ENCODE peak calls at places on chromosome 12, in eight cellular contexts. U is AG10803, P is neural progenitor cell, H is left ventricle myocardium inferior, D is adipocyte, O is transverse colon, K is GM12865, I is sigmoid colon. Z is an unnamed sample.

GRCh38 chr12:84856156-84856900 is 56.3 kb downstream of the SLC6A15 start:
- DNase-seq in K (no peak), O (no peak), U (no peak), P (no peak), H (no peak), I (no peak), D (no peak), Z (no peak)

GRCh38 chr12:48078901-48079300 is 27.0 kb downstream of the SENP1 start:
- DNase-seq in D (peak; percentile 65), I (no peak), K (no peak), U (peak; percentile 70), H (no peak), P (no peak), O (no peak), Z (peak; percentile 47)

GRCh38 chr12:57093412-57094193 is 4.7 kb downstream of the NAB2 start:
- DNase-seq in O (peak; percentile 67), P (peak; percentile 70), D (peak; percentile 86), I (peak; percentile 94), K (peak; percentile 77), H (peak; percentile 75), U (peak; percentile 81), Z (peak; percentile 85)

GRCh38 chr12:76219806-76220205 is 128.4 kb downstream of the BBS10 start:
- DNase-seq in U (no peak), K (no peak), I (no peak), D (no peak), O (no peak), H (no peak), P (no peak), Z (no peak)

GRCh38 chr12:11773889-11774677 is 124.6 kb downstream of the ETV6 start:
- DNase-seq in O (no peak), U (no peak), K (no peak), I (no peak), H (no peak), D (no peak), P (no peak), Z (no peak)

GRCh38 chr12:10672231-10672868 is 1.5 kb downstream of the STYK1 start:
- DNase-seq in D (no peak), K (no peak), P (no peak), U (no peak), O (peak; percentile 71), H (no peak), I (no peak), Z (no peak)

GRCh38 chr12:15322164-15323054 is at the start of gene PTPRO:
- DNase-seq in P (peak; percentile 83), O (no peak), H (no peak), K (no peak), D (peak; percentile 6), I (no peak), U (no peak), Z (no peak)

GRCh38 chr12:122102331-122102730 is 23.8 kb downstream of the MLXIP start:
- DNase-seq in D (no peak), I (peak; percentile 72), K (no peak), H (no peak), U (no peak), P (no peak), O (no peak), Z (peak; percentile 52)

GRCh38 chr12:12123209-12123608 is 52.5 kb downstream of the BCL2L14 start:
- DNase-seq in H (no peak), K (no peak), P (no peak), O (no peak), U (no peak), I (no peak), D (no peak), Z (peak; percentile 8)

GRCh38 chr12:42758806-42759205 is 169.3 kb upstream of the PRICKLE1 start:
- DNase-seq in O (no peak), U (no peak), H (no peak), I (no peak), K (no peak), P (no peak), D (no peak), Z (no peak)

GRCh38 chr12:10268037-10268436 is 39.6 kb upstream of the KLRD1 start:
- DNase-seq in I (no peak), K (no peak), O (no peak), H (no peak), D (no peak), P (no peak), U (no peak), Z (no peak)

GRCh38 chr12:116609715-116610114 is 50.5 kb downstream of the MAP1LC3B2 start:
- DNase-seq in I (no peak), O (no peak), P (peak; percentile 76), U (no peak), H (no peak), K (peak; percentile 36), D (peak; percentile 13), Z (no peak)

GRCh38 chr12:50222275-50222783 is 55.2 kb upstream of the CERS5 start:
- DNase-seq in U (peak; percentile 94), P (peak; percentile 59), I (peak; percentile 90), K (peak; percentile 59), D (peak; percentile 96), O (peak; percentile 52), H (peak; percentile 34), Z (peak; percentile 95)

GRCh38 chr12:6267007-6267721 is 43.3 kb upstream of the PLEKHG6 start:
- DNase-seq in O (no peak), H (no peak), K (peak; percentile 64), U (peak; percentile 30), P (no peak), D (peak; percentile 92), I (peak; percentile 45), Z (no peak)

GRCh38 chr12:118035194-118036041 is 18.9 kb downstream of the RFC5 start:
- DNase-seq in P (peak; percentile 5), U (peak; percentile 38), H (no peak), I (no peak), O (peak; percentile 16), D (peak; percentile 20), K (peak; percentile 84), Z (peak; percentile 45)

GRCh38 chr12:20089077-20089476 is 279.3 kb upstream of the PDE3A start:
- DNase-seq in I (no peak), O (no peak), D (no peak), H (no peak), P (no peak), U (no peak), K (peak; percentile 28), Z (no peak)

GRCh38 chr12:47270782-47271664 is 191.3 kb upstream of the AMIGO2 start:
- DNase-seq in P (no peak), O (no peak), D (peak; percentile 62), U (peak; percentile 91), I (no peak), H (no peak), K (no peak), Z (peak; percentile 60)

GRCh38 chr12:83945871-83946270 is 966.7 kb downstream of the SLC6A15 start:
- DNase-seq in K (no peak), H (no peak), I (no peak), D (peak; percentile 39), O (no peak), U (peak; percentile 53), P (no peak), Z (peak; percentile 36)

GRCh38 chr12:49023812-49024211 is 5.2 kb upstream of the PRKAG1 start:
- DNase-seq in H (no peak), K (no peak), U (no peak), I (no peak), P (no peak), O (no peak), D (no peak), Z (no peak)

GRCh38 chr12:68622250-68622649 is 11.6 kb downstream of the RAP1B start:
- DNase-seq in O (no peak), P (no peak), H (no peak), U (no peak), D (no peak), I (no peak), K (no peak), Z (no peak)

GRCh38 chr12:94099191-94099983 is 49.0 kb upstream of the PLXNC1 start:
- DNase-seq in U (peak; percentile 25), K (no peak), O (no peak), P (no peak), H (no peak), D (peak; percentile 47), I (no peak), Z (no peak)

GRCh38 chr12:95733156-95733825 is 57.3 kb downstream of the NTN4 start:
- DNase-seq in U (peak; percentile 93), O (no peak), I (no peak), H (no peak), D (no peak), P (no peak), K (no peak), Z (peak; percentile 86)

GRCh38 chr12:132147423-132148367 is 3.4 kb downstream of the NOC4L start:
- DNase-seq in H (peak; percentile 15), O (no peak), I (peak; percentile 60), K (no peak), U (no peak), D (no peak), P (no peak), Z (no peak)

GRCh38 chr12:2322554-2323120 is 269.9 kb downstream of the CACNA1C start:
- DNase-seq in D (no peak), O (no peak), U (no peak), K (no peak), P (no peak), I (no peak), H (no peak), Z (no peak)
- H3K4me3 ChIP-seq in D (no peak overlapping the region), O (no peak overlapping the region), U (no peak overlapping the region), K (no peak overlapping the region), P (no peak overlapping the region), I (no peak overlapping the region), H (no peak overlapping the region), Z (no peak overlapping the region)

DNA sequence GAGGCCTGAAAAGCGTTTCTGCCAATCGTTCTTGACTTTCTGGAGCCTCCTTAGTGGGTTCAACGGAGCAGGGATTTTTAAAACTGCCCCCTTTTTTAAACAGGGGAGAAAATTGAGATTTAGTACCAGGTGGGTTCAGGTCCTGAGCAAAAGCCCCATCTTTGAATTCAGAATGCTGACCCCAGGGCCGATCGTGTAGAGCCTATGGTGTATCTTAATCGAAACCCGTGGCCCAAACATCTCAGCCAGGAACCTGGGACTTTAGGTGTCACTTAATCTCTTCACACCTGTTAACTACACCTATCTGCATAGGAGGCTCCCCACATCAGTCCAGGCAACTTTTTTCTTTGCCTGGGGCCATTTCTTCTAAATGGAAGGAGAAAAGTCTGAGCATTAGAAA is 6.4 kb upstream of the TBX5 start:
- DNase-seq in O (no peak), P (no peak), D (no peak), U (no peak), K (no peak), H (no peak), I (no peak), Z (no peak)
- H3K4me3 ChIP-seq in O (no peak overlapping the region), P (no peak overlapping the region), D (no peak overlapping the region), U (no peak overlapping the region), K (no peak overlapping the region), H (no peak overlapping the region), I (no peak overlapping the region), Z (no peak overlapping the region)

DNA sequence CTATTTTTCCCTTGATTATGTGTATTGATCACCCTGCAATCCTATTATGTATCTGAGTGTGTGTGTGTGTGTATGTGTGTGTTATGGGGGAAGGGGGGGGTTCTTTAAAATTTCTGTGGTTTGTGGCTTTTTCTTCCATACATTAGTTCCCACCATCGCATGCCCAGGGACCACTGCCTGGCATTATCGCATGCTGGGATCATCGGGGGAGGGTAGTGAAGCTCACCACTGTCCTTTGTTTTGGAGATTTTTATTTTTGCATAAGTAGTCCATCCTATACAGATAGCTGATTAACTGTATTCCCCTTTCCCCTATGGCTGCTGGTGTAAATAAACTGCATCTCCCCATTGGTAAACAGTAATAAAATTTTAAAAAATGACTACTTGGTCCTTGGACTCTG is 3.4 kb downstream of the ATXN7L3B start:
- DNase-seq in P (no peak), I (no peak), H (no peak), U (no peak), D (no peak), K (no peak), O (no peak), Z (no peak)
- H3K4me3 ChIP-seq in P (peak overlapping the region; percentile 79), I (peak overlapping the region; percentile 67), H (peak overlapping the region; percentile 74), U (no peak overlapping the region), D (peak overlapping the region; percentile 94), K (no peak overlapping the region), O (no peak overlapping the region), Z (no peak overlapping the region)

GRCh38 chr12:131025234-131025633 is 71.5 kb downstream of the ADGRD1 start:
- DNase-seq in H (no peak), K (no peak), D (no peak), U (no peak), I (no peak), P (no peak), O (no peak), Z (no peak)
- H3K4me3 ChIP-seq in H (no peak overlapping the region), K (no peak overlapping the region), D (no peak overlapping the region), U (no peak overlapping the region), I (no peak overlapping the region), P (no peak overlapping the region), O (no peak overlapping the region), Z (no peak overlapping the region)